ENCODE peak calls at places on chromosomes 12 and 14, in five cellular contexts. Q is brain microvascular endothelial cell, M is GM10248, G is cardiac fibroblast, C is GM12865. P is an unnamed sample.

GRCh38 chr14:58455593-58456265 is 28.2 kb downstream of the KIAA0586 start:
- DNase-seq in C (no peak), M (no peak), G (peak), Q (peak), P (no peak)

GRCh38 chr14:20873370-20874177 is 17.6 kb upstream of the RNASE3 start:
- DNase-seq in C (peak), M (peak), G (peak), Q (peak), P (no peak)

GRCh38 chr14:104116544-104117340 is 21.6 kb upstream of the KIF26A start:
- DNase-seq in C (no peak), G (no peak), M (no peak), Q (no peak), P (no peak)

GRCh38 chr12:22981711-22982110 is 356.7 kb downstream of the ETNK1 start:
- DNase-seq in G (peak), M (no peak), C (no peak), Q (no peak), P (no peak)

GRCh38 chr12:85872497-85873091 is 1.5 kb upstream of the NTS start:
- DNase-seq in C (peak), Q (peak), M (peak), G (peak), P (no peak)

GRCh38 chr12:30822385-30823139 is 67.8 kb upstream of the CAPRIN2 start:
- DNase-seq in C (peak), G (peak), Q (peak), M (peak), P (no peak)

GRCh38 chr14:82879949-82880535 is 1346.4 kb upstream of the SEL1L start:
- DNase-seq in C (no peak), M (no peak), Q (no peak), G (no peak), P (no peak)

GRCh38 chr14:54501423-54501822 is 8.3 kb upstream of the CGRRF1 start:
- DNase-seq in Q (no peak), C (no peak), G (no peak), M (no peak), P (no peak)

GRCh38 chr12:107749094-107749493 is 11.8 kb downstream of the PRDM4 start:
- DNase-seq in C (no peak), Q (no peak), G (peak), M (no peak), P (no peak)

GRCh38 chr12:123223241-123223668 is 9.7 kb downstream of the MPHOSPH9 start:
- DNase-seq in C (peak), G (no peak), Q (no peak), M (peak), P (no peak)

GRCh38 chr12:105523164-105524057 is 192.9 kb downstream of the C12orf75 start:
- DNase-seq in Q (peak), C (no peak), G (peak), M (no peak), P (peak)

GRCh38 chr12:16560273-16560672 is 45.7 kb downstream of the LMO3 start:
- DNase-seq in Q (no peak), M (no peak), G (no peak), C (no peak), P (no peak)

GRCh38 chr14:94483729-94484275 is 7.8 kb upstream of the SERPINA9 start:
- DNase-seq in G (peak), M (no peak), C (no peak), Q (peak), P (no peak)

GRCh38 chr14:68784995-68785816 is 7.7 kb downstream of the ZFP36L1 start:
- DNase-seq in C (no peak), Q (no peak), G (peak), M (no peak), P (no peak)

GRCh38 chr12:115383668-115384067 is 699.7 kb upstream of the TBX3 start:
- DNase-seq in C (no peak), Q (peak), G (peak), M (no peak), P (no peak)

GRCh38 chr14:91269076-91269991 is 24.8 kb upstream of the GPR68 start:
- DNase-seq in M (no peak), Q (no peak), C (no peak), G (no peak), P (no peak)

GRCh38 chr12:6839482-6840201 is 1.1 kb upstream of the GNB3 start:
- DNase-seq in G (no peak), Q (no peak), M (peak), C (peak), P (no peak)

GRCh38 chr14:53668861-53669260 is 287.8 kb downstream of the BMP4 start:
- DNase-seq in C (no peak), G (no peak), Q (no peak), M (no peak), P (peak)

DNA sequence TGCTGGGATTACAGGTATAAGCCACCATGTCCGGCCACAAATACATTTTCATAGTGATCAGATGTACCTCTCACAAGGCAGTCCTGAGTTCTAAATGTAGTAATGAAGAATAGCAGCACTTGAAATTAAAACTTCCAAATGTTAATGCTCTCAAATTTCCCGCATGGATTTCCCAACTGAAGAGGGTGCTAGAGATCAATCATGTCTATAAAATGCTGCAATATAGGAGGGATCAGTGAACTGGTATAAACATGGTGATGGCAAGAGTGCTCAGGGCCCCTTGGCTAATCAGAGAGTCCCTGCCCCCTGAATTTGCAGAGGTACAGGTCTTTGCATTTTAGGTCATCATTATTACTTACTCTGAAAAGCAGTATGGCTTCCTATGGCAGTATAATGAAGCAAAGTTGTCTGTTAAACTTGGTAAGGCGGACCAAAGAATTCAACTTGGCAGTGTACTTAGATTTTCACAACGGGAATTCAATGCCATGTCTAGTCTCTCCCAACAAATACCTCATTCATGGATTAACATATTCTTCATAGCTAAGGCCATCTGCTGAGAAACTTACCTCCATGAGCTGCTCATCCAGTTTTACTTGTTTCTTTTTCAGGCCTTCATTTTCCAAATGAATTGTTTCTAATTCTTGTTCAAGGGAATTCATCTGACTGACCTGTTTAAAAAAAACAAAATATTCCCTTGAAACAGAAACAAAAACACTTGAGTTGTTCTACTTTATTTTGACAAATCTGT is 67.0 kb upstream of the SAV1 start:
- DNase-seq in M (no peak), G (no peak), Q (no peak), C (no peak), P (no peak)
- TF ChIP-seq CTCF in M (no peak), G (no peak), Q (no peak), C (no peak), P (no peak)

GRCh38 chr12:95687937-95688336 is 102.6 kb downstream of the NTN4 start:
- DNase-seq in M (no peak), C (no peak), Q (no peak), G (no peak), P (no peak)

GRCh38 chr12:95681210-95681765 is 109.3 kb downstream of the NTN4 start:
- DNase-seq in G (no peak), Q (no peak), M (no peak), C (no peak), P (no peak)

GRCh38 chr12:95678684-95679083 is 111.9 kb downstream of the NTN4 start:
- DNase-seq in C (no peak), Q (no peak), M (no peak), G (no peak), P (no peak)

GRCh38 chr12:95683418-95683817 is 107.1 kb downstream of the NTN4 start:
- DNase-seq in Q (no peak), G (no peak), C (no peak), M (no peak), P (no peak)
- TF ChIP-seq CTCF in Q (no peak), G (no peak), C (no peak), M (no peak), P (no peak)

GRCh38 chr12:96989916-96990315 is 82.9 kb downstream of the NEDD1 start:
- DNase-seq in M (no peak), Q (no peak), G (peak), C (peak), P (no peak)
- TF ChIP-seq CTCF in M (peak), Q (peak), G (no peak), C (peak), P (no peak)

GRCh38 chr12:11821386-11821785 is 171.9 kb downstream of the ETV6 start:
- DNase-seq in C (no peak), G (no peak), Q (no peak), M (no peak), P (no peak)

GRCh38 chr12:11823593-11823992 is 174.1 kb downstream of the ETV6 start:
- DNase-seq in G (no peak), Q (no peak), C (no peak), M (no peak), P (no peak)

GRCh38 chr12:11820476-11820875 is 171.0 kb downstream of the ETV6 start:
- DNase-seq in C (no peak), Q (no peak), G (no peak), M (no peak), P (no peak)

GRCh38 chr12:11823043-11823442 is 173.6 kb downstream of the ETV6 start:
- DNase-seq in M (no peak), G (peak), C (peak), Q (peak), P (peak)

GRCh38 chr12:11822071-11822818 is 172.8 kb downstream of the ETV6 start:
- DNase-seq in G (peak), M (peak), C (peak), Q (peak), P (no peak)
- TF ChIP-seq CTCF in G (no peak), M (no peak), C (no peak), Q (no peak), P (no peak)

DNA sequence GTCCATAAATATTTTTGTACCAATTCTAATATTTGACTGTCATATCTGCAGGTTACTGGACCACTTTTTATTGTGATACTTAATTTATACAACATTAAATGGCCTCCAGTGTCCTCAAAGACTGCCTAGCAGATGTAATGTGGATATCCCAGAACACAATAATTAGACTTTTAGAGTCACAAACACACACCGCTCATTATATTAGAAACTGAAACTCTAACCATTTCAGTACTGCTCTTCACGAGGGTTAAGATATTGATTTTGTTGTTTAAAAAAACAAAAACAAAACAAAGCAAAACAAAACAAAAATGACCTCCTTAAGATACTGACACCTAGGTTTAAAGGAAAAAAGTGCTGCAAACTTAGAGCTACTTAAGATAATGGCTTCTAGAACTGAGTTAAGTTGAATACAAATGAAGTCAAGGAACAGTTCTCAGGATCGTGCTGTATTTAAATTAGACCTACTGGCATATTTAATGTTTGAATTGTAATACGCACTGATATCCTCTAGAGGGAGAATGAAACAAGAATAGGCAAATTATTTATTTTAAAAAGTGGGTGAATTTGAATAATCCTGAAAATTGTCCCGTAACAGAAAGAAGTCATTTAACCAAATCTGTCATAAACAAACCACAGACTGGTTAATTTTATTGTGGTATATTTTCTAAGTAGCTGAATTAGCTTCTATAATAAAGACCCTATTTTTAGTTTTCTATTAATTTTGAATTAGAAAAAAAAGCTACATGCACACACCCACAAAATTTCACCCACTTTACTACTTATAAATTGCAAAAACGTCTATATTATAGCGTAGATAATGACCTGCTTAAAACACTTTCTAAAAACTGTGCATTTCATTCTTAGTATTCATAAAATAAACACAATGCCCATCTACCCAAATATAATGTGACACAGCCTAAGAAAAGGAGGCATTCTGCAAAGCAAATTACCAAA is 395.2 kb upstream of the DCN start:
- DNase-seq in M (peak), Q (no peak), G (peak), C (peak), P (no peak)
- TF ChIP-seq CTCF in M (peak), Q (no peak), G (peak), C (peak), P (peak)

DNA sequence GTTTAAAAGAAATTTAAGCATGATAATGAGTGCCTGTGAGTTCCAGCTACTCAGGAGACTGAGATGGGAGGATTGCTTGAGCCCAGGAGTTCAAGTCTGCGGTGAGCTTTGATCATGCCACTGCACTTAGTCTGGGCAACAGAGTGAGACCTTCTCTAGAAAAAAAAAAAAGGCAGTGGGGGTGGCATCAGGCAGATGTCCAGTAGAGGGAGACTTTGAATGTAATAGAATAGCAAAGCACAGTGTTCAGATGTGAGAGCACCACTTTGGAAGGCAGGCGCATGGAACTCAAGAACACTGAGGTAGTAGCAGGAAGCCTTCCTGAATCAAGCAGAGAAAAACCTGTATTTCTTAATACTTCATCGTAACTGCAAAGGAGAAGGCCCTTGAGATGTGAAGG is 394.5 kb upstream of the GARIN6 start:
- DNase-seq in Q (no peak), M (no peak), G (no peak), C (peak), P (no peak)
- TF ChIP-seq CTCF in Q (peak), M (peak), G (no peak), C (peak), P (no peak)

P was measured in BJ.